ENCODE peak calls at places on chromosomes 12 and 14, in four cellular contexts. One of them, this sample, is unnamed.
A peak's percentile ranks its signal among the peaks of the same experiment; 100 is the strongest.

GRCh38 chr12:76558684-76559276 is 791 bp downstream of the OSBPL8 start:
- DNase-seq in esophagus muscularis mucosa: no peak
- DNase-seq in stomach: peak; percentile 69
- DNase-seq in sigmoid colon: peak; percentile 68
- DNase-seq in this sample: peak; percentile 74

GRCh38 chr12:121638298-121639202 is 12.2 kb downstream of the ORAI1 start:
- DNase-seq in esophagus muscularis mucosa: no peak
- DNase-seq in stomach: no peak
- DNase-seq in sigmoid colon: no peak
- DNase-seq in this sample: no peak

GRCh38 chr14:92453691-92454090 is 59.9 kb upstream of the RIN3 start:
- DNase-seq in esophagus muscularis mucosa: no peak
- DNase-seq in stomach: peak; percentile 13
- DNase-seq in sigmoid colon: no peak
- DNase-seq in this sample: no peak

GRCh38 chr12:65892905-65893304 is 68.6 kb downstream of the HMGA2 start:
- DNase-seq in esophagus muscularis mucosa: no peak
- DNase-seq in stomach: no peak
- DNase-seq in sigmoid colon: no peak
- DNase-seq in this sample: no peak

GRCh38 chr14:99317231-99318090 is 45.5 kb upstream of the BCL11B start:
- DNase-seq in esophagus muscularis mucosa: peak; percentile 80
- DNase-seq in stomach: no peak
- DNase-seq in sigmoid colon: no peak
- DNase-seq in this sample: peak; percentile 14

GRCh38 chr14:90676859-90677258 is 139.4 kb downstream of the TTC7B start:
- DNase-seq in esophagus muscularis mucosa: no peak
- DNase-seq in stomach: no peak
- DNase-seq in sigmoid colon: peak; percentile 91
- DNase-seq in this sample: no peak

GRCh38 chr14:32896979-32897723 is 41.5 kb upstream of the NPAS3 start:
- DNase-seq in esophagus muscularis mucosa: no peak
- DNase-seq in stomach: no peak
- DNase-seq in sigmoid colon: no peak
- DNase-seq in this sample: no peak

GRCh38 chr12:47900480-47901129 is 4.2 kb downstream of the VDR start:
- DNase-seq in esophagus muscularis mucosa: no peak
- DNase-seq in stomach: peak; percentile 44
- DNase-seq in sigmoid colon: peak; percentile 41
- DNase-seq in this sample: peak; percentile 65

GRCh38 chr14:58535084-58535483 is 102.7 kb upstream of the DACT1 start:
- DNase-seq in esophagus muscularis mucosa: no peak
- DNase-seq in stomach: no peak
- DNase-seq in sigmoid colon: no peak
- DNase-seq in this sample: no peak

GRCh38 chr14:28635387-28635786 is 131.2 kb upstream of the FOXG1 start:
- DNase-seq in esophagus muscularis mucosa: no peak
- DNase-seq in stomach: no peak
- DNase-seq in sigmoid colon: no peak
- DNase-seq in this sample: no peak

GRCh38 chr14:68894123-68894522 is 85.0 kb downstream of the ACTN1 start:
- DNase-seq in esophagus muscularis mucosa: no peak
- DNase-seq in stomach: no peak
- DNase-seq in sigmoid colon: peak; percentile 95
- DNase-seq in this sample: peak; percentile 44
- TF ChIP-seq POLR2AphosphoS5 in esophagus muscularis mucosa: peak; percentile 78
- TF ChIP-seq POLR2AphosphoS5 in stomach: no peak
- TF ChIP-seq POLR2AphosphoS5 in sigmoid colon: peak; percentile 78
- TF ChIP-seq POLR2AphosphoS5 in this sample: peak; percentile 49

DNA sequence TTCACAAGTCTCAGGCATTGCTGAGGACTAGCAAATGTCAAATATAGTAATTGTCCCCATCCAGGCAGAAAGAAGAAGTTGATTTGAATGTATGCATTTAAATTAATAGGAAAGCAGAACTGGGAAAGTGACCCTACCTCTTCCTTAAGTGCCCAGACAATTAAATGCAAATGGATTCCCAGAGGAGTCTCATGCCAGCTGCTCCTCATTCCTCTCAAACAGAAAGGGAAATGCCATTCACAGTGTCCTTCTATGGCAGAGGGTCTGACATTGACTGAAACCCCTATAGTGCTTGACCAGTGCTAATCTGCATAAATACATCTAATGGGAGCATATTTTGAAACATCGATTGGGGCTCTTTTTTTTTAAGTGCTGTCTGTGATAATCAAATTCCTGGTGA is 292.4 kb upstream of the SEL1L start:
- DNase-seq in esophagus muscularis mucosa: no peak
- DNase-seq in stomach: no peak
- DNase-seq in sigmoid colon: no peak
- DNase-seq in this sample: no peak
- TF ChIP-seq EP300 in esophagus muscularis mucosa: no peak
- TF ChIP-seq EP300 in stomach: no peak
- TF ChIP-seq EP300 in sigmoid colon: no peak
- TF ChIP-seq EP300 in this sample: no peak

DNA sequence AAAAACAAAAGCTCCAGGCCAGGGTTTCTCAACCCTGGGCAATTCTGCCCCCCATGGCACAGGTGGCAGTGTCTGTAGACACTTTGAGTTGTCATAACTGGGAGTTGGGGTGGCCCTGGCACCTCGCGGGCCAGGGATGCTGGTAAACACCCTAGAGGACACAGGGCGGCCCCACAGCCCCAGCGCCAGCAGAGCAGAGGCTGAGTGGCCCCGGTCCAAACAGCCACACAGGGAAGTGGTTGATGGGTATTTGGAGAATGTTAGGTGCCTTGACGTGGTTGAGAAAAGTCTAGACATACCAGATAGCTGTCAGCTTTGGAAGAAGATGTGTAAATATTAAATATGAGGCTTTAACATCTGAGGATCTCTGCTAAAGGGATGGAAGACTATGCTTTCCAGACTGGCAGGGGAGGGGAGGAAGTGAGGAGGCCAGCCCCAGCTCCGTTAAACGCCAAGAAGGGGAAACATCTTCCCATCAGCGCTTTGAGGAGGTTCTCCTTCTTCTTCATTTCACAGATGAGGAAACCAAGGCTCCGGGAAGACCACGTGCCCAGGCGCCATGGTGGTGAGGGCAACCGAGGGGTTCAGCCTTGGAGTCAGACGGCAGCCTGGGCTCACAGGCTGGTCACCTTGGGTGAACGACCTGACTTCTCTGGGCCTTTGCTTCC is 103.7 kb downstream of the SCARB1 start:
- DNase-seq in esophagus muscularis mucosa: no peak
- DNase-seq in stomach: peak; percentile 54
- DNase-seq in sigmoid colon: no peak
- DNase-seq in this sample: no peak
- TF ChIP-seq POLR2AphosphoS5 in esophagus muscularis mucosa: no peak
- TF ChIP-seq POLR2AphosphoS5 in stomach: no peak
- TF ChIP-seq POLR2AphosphoS5 in sigmoid colon: no peak
- TF ChIP-seq POLR2AphosphoS5 in this sample: no peak

GRCh38 chr14:79229383-79229875 is 981.9 kb downstream of the DIO2 start:
- DNase-seq in esophagus muscularis mucosa: no peak
- DNase-seq in stomach: no peak
- DNase-seq in sigmoid colon: no peak
- DNase-seq in this sample: no peak
- TF ChIP-seq EP300 in esophagus muscularis mucosa: no peak
- TF ChIP-seq EP300 in stomach: no peak
- TF ChIP-seq EP300 in sigmoid colon: no peak
- TF ChIP-seq EP300 in this sample: no peak

DNA sequence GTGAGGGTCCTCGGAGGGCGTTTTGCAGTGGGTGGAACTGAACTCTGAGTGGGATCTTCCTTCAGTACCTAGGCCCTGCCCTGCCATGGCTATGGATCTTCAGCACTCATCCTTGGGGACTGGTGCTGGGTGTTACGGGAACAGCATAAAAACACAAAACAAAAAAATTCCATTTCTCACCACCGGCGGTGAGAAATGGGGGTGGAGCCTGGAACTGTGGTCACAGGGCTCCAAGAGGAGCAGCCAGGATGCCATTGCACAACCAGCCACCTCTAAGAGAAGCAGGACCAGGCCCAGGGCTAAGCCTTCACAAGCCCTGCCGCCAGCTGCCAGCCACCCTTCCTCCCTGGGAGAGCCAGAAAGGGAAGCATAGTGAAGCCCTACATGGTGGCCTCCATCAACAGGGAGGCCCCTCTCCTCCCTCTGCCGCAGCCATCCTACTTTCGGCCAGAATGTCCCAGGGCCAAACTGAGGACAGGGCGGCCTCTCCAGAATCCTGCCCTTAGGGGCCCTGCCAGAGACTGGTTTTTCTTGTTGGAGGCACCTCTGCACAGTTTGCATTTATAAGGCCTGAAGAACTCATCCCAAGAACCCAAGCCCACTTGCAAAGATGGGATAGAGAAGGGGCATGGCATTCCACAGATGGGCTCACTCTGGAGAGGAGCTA is 76.5 kb downstream of the VCPKMT start:
- DNase-seq in esophagus muscularis mucosa: no peak
- DNase-seq in stomach: no peak
- DNase-seq in sigmoid colon: no peak
- DNase-seq in this sample: no peak
- TF ChIP-seq POLR2AphosphoS5 in esophagus muscularis mucosa: no peak
- TF ChIP-seq POLR2AphosphoS5 in stomach: no peak
- TF ChIP-seq POLR2AphosphoS5 in sigmoid colon: no peak
- TF ChIP-seq POLR2AphosphoS5 in this sample: no peak

DNA sequence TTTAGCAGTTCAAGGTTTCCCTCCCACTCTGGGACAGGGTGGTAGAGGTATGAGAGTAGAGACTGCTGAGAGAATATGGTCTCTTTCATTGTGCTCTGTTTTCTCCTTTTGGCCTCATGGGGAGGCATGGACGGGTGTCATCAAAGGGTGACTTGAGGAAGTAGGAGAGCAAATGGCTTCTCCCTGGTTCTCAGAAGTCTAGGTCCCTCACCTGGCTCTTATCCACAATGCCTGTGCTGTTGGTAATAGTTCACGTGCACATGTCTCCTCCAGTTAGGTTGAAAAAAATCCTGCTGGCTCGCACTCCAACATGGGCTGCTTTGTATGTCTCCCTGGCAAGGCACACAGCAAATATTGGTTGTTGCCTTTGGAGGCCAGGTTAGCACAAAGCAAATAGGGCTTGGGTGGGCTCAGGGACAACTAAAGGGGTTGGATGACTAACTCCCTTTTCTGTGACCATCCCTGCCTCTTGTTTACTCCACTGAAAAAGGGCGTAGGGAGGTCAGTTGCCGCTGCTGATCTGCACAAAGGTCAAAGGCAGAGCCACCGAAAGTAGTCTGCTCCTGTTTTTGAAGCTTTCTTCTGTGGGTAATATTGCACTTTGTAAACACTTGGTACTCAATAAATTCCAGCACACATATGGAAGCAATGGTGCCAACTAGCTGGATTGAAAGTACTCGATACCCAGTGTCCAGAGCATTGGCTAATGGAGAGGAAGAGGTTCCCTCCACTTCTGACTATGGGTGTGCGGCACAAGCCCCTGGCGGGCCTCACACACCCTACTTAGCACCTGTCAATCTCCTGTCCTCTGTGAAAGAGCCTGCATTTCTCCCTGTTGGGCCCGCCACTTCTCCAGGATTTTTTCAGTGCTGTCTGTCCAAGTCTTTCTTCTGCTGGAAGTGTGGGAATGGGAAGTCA is 121.8 kb downstream of the SLC38A6 start:
- DNase-seq in esophagus muscularis mucosa: peak; percentile 84
- DNase-seq in stomach: peak; percentile 54
- DNase-seq in sigmoid colon: no peak
- DNase-seq in this sample: no peak
- TF ChIP-seq EP300 in esophagus muscularis mucosa: no peak
- TF ChIP-seq EP300 in stomach: no peak
- TF ChIP-seq EP300 in sigmoid colon: no peak
- TF ChIP-seq EP300 in this sample: no peak

DNA sequence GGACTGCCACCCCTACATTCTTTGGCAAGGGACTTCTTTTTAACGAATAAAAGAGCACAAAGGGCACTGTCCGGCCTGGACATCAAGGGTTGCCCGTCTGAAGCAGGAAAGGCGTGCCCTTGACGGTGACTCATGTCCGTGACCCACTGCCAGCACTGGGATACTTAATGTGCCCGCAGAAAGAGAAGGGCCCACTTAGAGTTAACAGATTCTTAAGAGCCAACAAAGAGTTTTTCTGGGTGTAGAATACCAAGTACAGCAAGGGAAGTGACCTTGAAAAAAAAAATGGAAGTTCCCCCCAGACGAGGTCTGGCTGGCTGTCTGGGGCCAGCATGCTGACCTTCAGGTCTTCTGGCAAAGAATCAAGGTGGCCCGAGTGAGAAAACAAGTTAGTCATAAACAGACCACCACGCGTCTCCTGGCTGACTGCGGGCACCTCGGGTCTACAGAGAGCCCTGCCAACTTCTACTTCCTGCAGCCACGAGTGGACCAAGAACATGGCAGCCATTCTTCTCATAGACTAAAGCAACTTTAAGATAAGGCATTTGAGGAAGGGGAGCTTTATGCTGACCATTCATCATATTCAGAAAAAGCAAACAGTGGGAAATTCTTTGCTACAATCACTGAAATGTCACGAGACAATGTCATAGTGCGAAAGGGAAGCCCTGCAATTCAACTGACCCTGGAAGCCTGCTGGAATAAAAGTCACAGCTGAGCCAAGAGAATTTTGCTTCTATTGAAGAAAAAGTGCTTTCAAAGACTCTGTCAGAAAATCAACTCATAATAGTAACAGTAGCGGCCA is 10.4 kb upstream of the SELPLG start:
- DNase-seq in esophagus muscularis mucosa: no peak
- DNase-seq in stomach: no peak
- DNase-seq in sigmoid colon: peak; percentile 80
- DNase-seq in this sample: no peak
- TF ChIP-seq POLR2AphosphoS5 in esophagus muscularis mucosa: peak; percentile 42
- TF ChIP-seq POLR2AphosphoS5 in stomach: no peak
- TF ChIP-seq POLR2AphosphoS5 in sigmoid colon: peak; percentile 49
- TF ChIP-seq POLR2AphosphoS5 in this sample: no peak

GRCh38 chr14:82602794-82603193 is 1069.1 kb upstream of the SEL1L start:
- DNase-seq in esophagus muscularis mucosa: no peak
- DNase-seq in stomach: no peak
- DNase-seq in sigmoid colon: no peak
- DNase-seq in this sample: no peak
- TF ChIP-seq EP300 in esophagus muscularis mucosa: no peak
- TF ChIP-seq EP300 in stomach: no peak
- TF ChIP-seq EP300 in sigmoid colon: no peak
- TF ChIP-seq EP300 in this sample: no peak

GRCh38 chr12:45299132-45299692 is 83.3 kb downstream of the ANO6 start:
- DNase-seq in esophagus muscularis mucosa: no peak
- DNase-seq in stomach: no peak
- DNase-seq in sigmoid colon: no peak
- DNase-seq in this sample: no peak
- TF ChIP-seq POLR2AphosphoS5 in esophagus muscularis mucosa: no peak
- TF ChIP-seq POLR2AphosphoS5 in stomach: no peak
- TF ChIP-seq POLR2AphosphoS5 in sigmoid colon: peak; percentile 60
- TF ChIP-seq POLR2AphosphoS5 in this sample: peak; percentile 37

This sample was measured in transverse colon.